ENCODE peak calls at places on chromosomes 6 and 20, in four cellular contexts. B, I, G and J are unnamed samples. For H3K4me1, the result is how much of the 10 kb centered on the place peaks cover.

GRCh38 chr6:24205020-24205492 is 79.0 kb downstream of the NRSN1 start:
- DNase-seq in B (peak), I (no peak), G (no peak), J (no peak)

GRCh38 chr6:142569676-142570075 is 267.9 kb downstream of the ADGRG6 start:
- DNase-seq in B (peak), I (no peak), G (no peak), J (no peak)

GRCh38 chr20:15236812-15237211 is 899.4 kb upstream of the FLRT3 start:
- DNase-seq in B (peak), I (peak), G (no peak), J (no peak)

GRCh38 chr20:20450461-20451027 is 82.6 kb downstream of the INSM1 start:
- DNase-seq in B (no peak), I (no peak), G (no peak), J (no peak)

GRCh38 chr6:162613310-162613709 is 114.3 kb downstream of the PRKN start:
- DNase-seq in B (no peak), I (no peak), G (no peak), J (no peak)

GRCh38 chr6:128394171-128394570 is 126.2 kb downstream of the PTPRK start:
- DNase-seq in B (no peak), I (no peak), G (no peak), J (no peak)

GRCh38 chr6:13431861-13432465 is 55.4 kb downstream of the GFOD1 start:
- DNase-seq in B (no peak), I (no peak), G (no peak), J (no peak)

GRCh38 chr20:24147961-24148360 is 159.4 kb upstream of the GGTLC1 start:
- DNase-seq in B (no peak), I (no peak), G (no peak), J (no peak)

GRCh38 chr6:12001004-12001705 is 11.0 kb upstream of the HIVEP1 start:
- DNase-seq in B (no peak), I (no peak), G (no peak), J (no peak)

GRCh38 chr20:57680131-57680716 is 29.6 kb downstream of the PMEPA1 start:
- DNase-seq in B (no peak), I (peak), G (no peak), J (no peak)
- TF ChIP-seq POLR2AphosphoS5 in B (no peak), I (no peak), G (no peak), J (no peak)

DNA sequence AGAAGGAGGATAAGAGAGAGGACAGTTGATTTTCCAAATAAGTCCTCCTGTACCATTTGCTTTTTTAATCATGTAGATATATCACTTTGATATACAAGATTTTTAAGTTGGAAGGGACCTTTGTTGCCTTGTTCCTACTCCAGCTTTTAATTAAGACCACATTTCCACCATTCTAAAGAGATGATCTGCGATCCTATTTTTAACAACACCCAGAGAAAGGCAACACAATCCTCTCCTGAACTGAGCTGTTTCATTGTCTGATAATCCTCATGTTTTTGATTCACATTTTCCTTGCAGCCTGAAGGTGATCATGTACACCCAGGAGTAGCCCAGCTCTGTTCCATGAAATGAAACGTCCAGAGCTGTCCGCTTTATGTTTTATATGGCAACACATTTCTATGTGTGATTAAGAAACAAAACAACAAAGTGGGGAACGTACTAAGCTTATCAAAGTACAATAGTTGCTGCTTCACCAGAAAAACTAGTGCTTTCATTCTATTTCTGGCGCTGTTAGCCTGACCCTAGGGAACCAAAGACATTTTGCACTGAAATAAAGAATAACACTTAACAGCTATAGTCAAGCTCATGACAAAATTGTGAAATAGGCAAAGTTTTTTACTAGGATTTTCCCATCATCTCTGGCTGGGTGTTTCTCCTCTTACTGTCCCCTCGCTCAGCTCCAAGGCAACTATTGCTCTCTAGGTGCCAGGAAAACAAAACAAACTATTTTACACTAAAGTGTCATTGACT is 22.6 kb upstream of the TRAF3IP2 start:
- DNase-seq in B (no peak), I (no peak), G (no peak), J (no peak)
- H3K27ac ChIP-seq in B (no peak), I (no peak), G (peak), J (peak)

DNA sequence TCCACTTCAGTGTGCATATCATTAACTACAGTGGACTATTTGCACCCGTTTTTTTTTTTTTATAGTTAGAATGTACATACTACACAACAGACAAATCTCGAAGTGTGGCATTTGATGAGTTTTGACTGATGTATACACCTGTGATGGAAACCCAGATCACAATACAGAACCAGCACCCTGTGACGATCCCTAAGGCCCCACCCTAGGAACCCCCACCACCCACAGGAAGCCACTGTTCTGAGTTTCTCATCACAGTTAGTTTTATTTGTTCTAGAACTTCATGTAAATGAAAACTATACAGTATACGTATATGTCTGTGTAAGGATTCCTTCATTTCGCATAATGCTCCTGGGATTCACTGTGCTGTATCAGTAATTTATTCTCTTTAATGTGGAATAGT is 102.8 kb downstream of the IRF4 start:
- DNase-seq in B (no peak), I (no peak), G (no peak), J (no peak)
- H3K4me1 ChIP-seq in B (under half), I (under half), G (under half), J (under half)

GRCh38 chr20:62819494-62820174 is 2.8 kb downstream of the COL9A3 start:
- DNase-seq in B (no peak), I (no peak), G (no peak), J (no peak)
- TF ChIP-seq POLR2AphosphoS5 in B (no peak), I (no peak), G (no peak), J (no peak)